ENCODE peak calls at places on chromosomes 7 and 10, in six cellular contexts. I is Peyer's patch, Z is nephron progenitor cell, L is ovary, E is sigmoid colon, U is testis. G is an unnamed sample.
A peak's percentile ranks its signal among the peaks of the same experiment; 100 is the strongest.

GRCh38 chr10:63241898-63242297 is 108.8 kb downstream of the NRBF2 start:
- DNase-seq in I (no peak), Z (no peak), L (no peak), E (no peak), U (no peak), G (no peak)

GRCh38 chr10:55820071-55820470 is 541.0 kb downstream of the ZWINT start:
- DNase-seq in I (no peak), Z (no peak), L (no peak), E (no peak), U (no peak), G (no peak)

GRCh38 chr7:12895296-12895695 is 207.9 kb downstream of the ARL4A start:
- DNase-seq in I (no peak), Z (no peak), L (no peak), E (no peak), U (no peak), G (no peak)

GRCh38 chr10:29895436-29895835 is 163.9 kb downstream of the JCAD start:
- DNase-seq in I (no peak), Z (no peak), L (peak; percentile 64), E (peak; percentile 79), U (peak; percentile 62), G (no peak)

GRCh38 chr7:93601363-93601762 is 26.8 kb upstream of the CALCR start:
- DNase-seq in I (no peak), Z (no peak), L (no peak), E (no peak), U (no peak), G (no peak)

GRCh38 chr10:21172774-21173432 is 275.8 kb upstream of the NEBL start:
- DNase-seq in I (no peak), Z (peak; percentile 54), L (no peak), E (no peak), U (peak; percentile 19), G (no peak)

GRCh38 chr10:73910401-73910763 is 550 bp upstream of the PLAU start:
- DNase-seq in I (no peak), Z (no peak), L (no peak), E (no peak), U (no peak), G (no peak)

GRCh38 chr7:50667789-50668226 is 102.6 kb upstream of the DDC start:
- DNase-seq in I (no peak), Z (no peak), L (peak; percentile 42), E (no peak), U (peak; percentile 52), G (no peak)

GRCh38 chr10:65501259-65501658 is 1424.6 kb upstream of the LRRTM3 start:
- DNase-seq in I (no peak), Z (no peak), L (no peak), E (no peak), U (no peak), G (no peak)

GRCh38 chr10:10658157-10658556 is 359.5 kb upstream of the CELF2 start:
- DNase-seq in I (no peak), Z (no peak), L (no peak), E (no peak), U (no peak), G (no peak)

GRCh38 chr7:85682819-85683218 is 496.0 kb upstream of the SEMA3D start:
- DNase-seq in I (no peak), Z (no peak), L (no peak), E (no peak), U (no peak), G (no peak)

GRCh38 chr10:31467791-31468535 is 148.9 kb downstream of the ZEB1 start:
- DNase-seq in I (peak; percentile 27), Z (no peak), L (no peak), E (no peak), U (peak; percentile 28), G (no peak)

GRCh38 chr10:44628921-44629320 is 244.0 kb upstream of the CXCL12 start:
- DNase-seq in I (no peak), Z (no peak), L (no peak), E (no peak), U (no peak), G (no peak)

GRCh38 chr10:34681933-34682332 is 133.2 kb downstream of the PARD3 start:
- DNase-seq in I (no peak), Z (no peak), L (no peak), E (no peak), U (no peak), G (no peak)

GRCh38 chr7:111834367-111834766 is 272.1 kb upstream of the IMMP2L start:
- DNase-seq in I (no peak), Z (no peak), L (no peak), E (no peak), U (no peak), G (no peak)

GRCh38 chr7:18495412-18496335 is at the start of gene HDAC9:
- DNase-seq in I (no peak), Z (peak; percentile 25), L (peak; percentile 12), E (no peak), U (peak; percentile 43), G (no peak)

GRCh38 chr7:107528461-107528860 is 35.3 kb downstream of the COG5 start:
- DNase-seq in I (no peak), Z (no peak), L (no peak), E (no peak), U (no peak), G (no peak)

GRCh38 chr7:150939052-150939810 is 38.9 kb downstream of the KCNH2 start:
- DNase-seq in I (no peak), Z (no peak), L (no peak), E (peak; percentile 43), U (no peak), G (no peak)

GRCh38 chr7:45590679-45591057 is 16.5 kb downstream of the ADCY1 start:
- DNase-seq in I (no peak), Z (no peak), L (no peak), E (peak; percentile 42), U (no peak), G (no peak)

GRCh38 chr7:26899519-26899918 is 35.1 kb upstream of the SKAP2 start:
- DNase-seq in I (no peak), Z (no peak), L (no peak), E (no peak), U (no peak), G (no peak)

GRCh38 chr7:126426652-126427051 is 826.1 kb downstream of the GRM8 start:
- DNase-seq in I (no peak), Z (no peak), L (no peak), E (no peak), U (no peak), G (no peak)

GRCh38 chr7:8147004-8147403 is 115.0 kb downstream of the ICA1 start:
- DNase-seq in I (no peak), Z (peak; percentile 8), L (no peak), E (no peak), U (peak; percentile 79), G (no peak)

GRCh38 chr10:124033887-124034218 is 59.5 kb downstream of the CHST15 start:
- DNase-seq in I (no peak), Z (no peak), L (peak; percentile 72), E (peak; percentile 80), U (peak; percentile 45), G (no peak)

GRCh38 chr10:57961487-57961886 is 306.2 kb downstream of the IPMK start:
- DNase-seq in I (no peak), Z (no peak), L (no peak), E (no peak), U (no peak), G (no peak)

GRCh38 chr7:121397346-121397745 is 1.2 kb upstream of the FAM3C start:
- DNase-seq in I (no peak), Z (no peak), L (no peak), E (no peak), U (no peak), G (no peak)
- TF ChIP-seq CTCF in I (no peak), Z (no peak), L (no peak), E (no peak), U (no peak), G (no peak)

GRCh38 chr7:91187061-91187460 is 77.2 kb upstream of the FZD1 start:
- DNase-seq in I (no peak), Z (no peak), L (no peak), E (no peak), U (no peak), G (no peak)
- TF ChIP-seq CTCF in I (no peak), Z (no peak), L (no peak), E (no peak), U (no peak), G (no peak)

GRCh38 chr10:12973149-12973718 is 28.3 kb downstream of the CCDC3 start:
- DNase-seq in I (no peak), Z (no peak), L (no peak), E (no peak), U (no peak), G (no peak)

GRCh38 chr10:12974123-12974844 is 27.2 kb downstream of the CCDC3 start:
- DNase-seq in I (no peak), Z (no peak), L (no peak), E (no peak), U (no peak), G (no peak)

GRCh38 chr10:12974845-12975199 is 26.7 kb downstream of the CCDC3 start:
- DNase-seq in I (no peak), Z (no peak), L (no peak), E (no peak), U (no peak), G (no peak)

GRCh38 chr10:12975906-12976305 is 25.6 kb downstream of the CCDC3 start:
- DNase-seq in I (no peak), Z (no peak), L (no peak), E (no peak), U (no peak), G (no peak)

GRCh38 chr10:12975266-12975665 is 26.2 kb downstream of the CCDC3 start:
- DNase-seq in I (no peak), Z (no peak), L (no peak), E (no peak), U (no peak), G (no peak)
- TF ChIP-seq CTCF in I (no peak), Z (no peak), L (no peak), E (no peak), U (no peak), G (no peak)

GRCh38 chr7:77216233-77216632 is 16.6 kb upstream of the FGL2 start:
- DNase-seq in I (no peak), Z (no peak), L (no peak), E (no peak), U (no peak), G (no peak)

GRCh38 chr7:77222065-77222464 is 22.4 kb upstream of the FGL2 start:
- DNase-seq in I (no peak), Z (no peak), L (no peak), E (no peak), U (no peak), G (no peak)

GRCh38 chr7:77222819-77223218 is 23.2 kb upstream of the FGL2 start:
- DNase-seq in I (no peak), Z (no peak), L (no peak), E (no peak), U (no peak), G (no peak)

GRCh38 chr7:77223261-77223660 is 23.6 kb upstream of the FGL2 start:
- DNase-seq in I (no peak), Z (no peak), L (no peak), E (no peak), U (no peak), G (no peak)

DNA sequence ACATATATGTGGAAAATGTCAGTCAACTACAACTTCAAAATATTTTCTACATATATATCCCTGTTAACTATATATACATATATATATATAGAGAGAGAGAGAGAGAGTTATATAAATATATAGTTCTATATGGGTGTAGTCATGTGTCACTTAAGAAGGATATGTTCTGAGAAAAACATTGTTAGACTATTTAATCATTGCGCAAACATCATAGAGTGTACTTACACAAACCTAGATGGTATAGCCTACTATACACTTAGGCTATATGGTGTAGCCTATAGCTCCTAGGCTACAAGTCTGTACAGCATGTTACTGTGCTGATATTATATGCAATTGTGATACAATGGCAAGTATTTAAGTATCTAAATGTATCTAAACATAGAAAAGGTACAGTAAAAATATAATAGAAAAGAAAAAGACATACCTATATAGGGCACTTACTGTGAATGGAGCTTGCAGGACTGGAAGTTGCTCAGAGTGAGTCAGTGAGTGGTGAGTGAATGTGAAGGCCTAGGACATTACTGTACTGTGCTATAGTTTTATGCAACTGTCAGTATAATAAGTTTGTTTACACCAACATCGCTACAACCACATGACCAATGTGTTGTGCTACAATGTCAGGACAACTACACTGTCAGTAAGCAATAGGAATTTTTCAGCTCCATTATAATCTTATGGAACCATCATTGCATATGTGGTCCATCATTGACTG is 18.0 kb upstream of the FGL2 start:
- DNase-seq in I (no peak), Z (no peak), L (no peak), E (no peak), U (no peak), G (no peak)
- TF ChIP-seq CTCF in I (no peak), Z (no peak), L (no peak), E (no peak), U (no peak), G (no peak)

G was measured in D721Med.